ENCODE peak calls at places on chromosomes 4 and X, in four cellular contexts. M is tibial nerve, K is foreskin fibroblast, R is progenitor cell of endocrine pancreas. E is an unnamed sample.

GRCh38 chr4:73922766-73923630 is 53.8 kb downstream of the CXCL1 start:
- DNase-seq in R (no peak), K (peak), M (no peak), E (no peak)

GRCh38 chr4:134027931-134028330 is 173.7 kb downstream of the PABPC4L start:
- DNase-seq in K (peak), M (no peak), R (no peak), E (no peak)

GRCh38 chr4:54940996-54941395 is 184.4 kb downstream of the KDR start:
- DNase-seq in K (no peak), M (no peak), R (no peak), E (no peak)

GRCh38 chr4:149914521-149915115 is 99.0 kb upstream of the IQCM start:
- DNase-seq in K (peak), M (peak), R (peak), E (no peak)

GRCh38 chrX:85326234-85327059 is 53.0 kb downstream of the POF1B start:
- DNase-seq in R (no peak), K (no peak), M (no peak), E (no peak)

GRCh38 chr4:6074723-6075122 is 56.5 kb upstream of the C4orf50 start:
- DNase-seq in K (no peak), M (no peak), R (no peak), E (no peak)

GRCh38 chr4:73865697-73866096 is 3.5 kb upstream of the CXCL1 start:
- DNase-seq in M (no peak), K (no peak), R (no peak), E (no peak)

GRCh38 chr4:53532521-53532920 is 58.8 kb downstream of the LNX1 start:
- DNase-seq in M (no peak), K (no peak), R (no peak), E (no peak)

GRCh38 chrX:46262299-46262698 is 282.9 kb downstream of the ZNF674 start:
- DNase-seq in M (no peak), R (no peak), K (no peak), E (no peak)

DNA sequence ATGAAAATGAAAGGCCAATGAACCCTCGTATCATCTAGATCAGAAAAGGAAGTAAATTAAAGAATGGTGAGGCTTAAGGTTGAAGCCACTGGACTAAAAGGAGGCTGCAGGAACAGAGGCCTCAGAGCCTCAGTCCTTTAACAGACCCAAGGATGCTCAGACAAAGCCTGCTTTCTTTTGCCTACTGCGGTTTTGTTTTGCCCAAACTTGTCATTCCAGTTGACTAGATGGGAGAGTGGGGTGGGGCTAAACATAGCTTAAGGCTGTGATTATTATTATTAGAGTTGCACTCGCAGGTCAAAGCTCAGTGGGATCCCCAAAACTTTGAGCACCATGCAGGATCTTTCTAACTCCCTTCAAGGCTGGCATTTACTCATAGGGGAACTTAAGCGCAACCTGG is 163.9 kb downstream of the RBM46 start:
- DNase-seq in M (no peak), R (no peak), K (no peak), E (no peak)
- TF ChIP-seq CTCF in M (no peak), R (no peak), K (no peak), E (no peak)

GRCh38 chrX:16212436-16212835 is 45.2 kb downstream of the MAGEB17 start:
- DNase-seq in R (no peak), M (no peak), K (no peak), E (no peak)
- TF ChIP-seq CTCF in R (peak), M (no peak), K (peak), E (no peak)

DNA sequence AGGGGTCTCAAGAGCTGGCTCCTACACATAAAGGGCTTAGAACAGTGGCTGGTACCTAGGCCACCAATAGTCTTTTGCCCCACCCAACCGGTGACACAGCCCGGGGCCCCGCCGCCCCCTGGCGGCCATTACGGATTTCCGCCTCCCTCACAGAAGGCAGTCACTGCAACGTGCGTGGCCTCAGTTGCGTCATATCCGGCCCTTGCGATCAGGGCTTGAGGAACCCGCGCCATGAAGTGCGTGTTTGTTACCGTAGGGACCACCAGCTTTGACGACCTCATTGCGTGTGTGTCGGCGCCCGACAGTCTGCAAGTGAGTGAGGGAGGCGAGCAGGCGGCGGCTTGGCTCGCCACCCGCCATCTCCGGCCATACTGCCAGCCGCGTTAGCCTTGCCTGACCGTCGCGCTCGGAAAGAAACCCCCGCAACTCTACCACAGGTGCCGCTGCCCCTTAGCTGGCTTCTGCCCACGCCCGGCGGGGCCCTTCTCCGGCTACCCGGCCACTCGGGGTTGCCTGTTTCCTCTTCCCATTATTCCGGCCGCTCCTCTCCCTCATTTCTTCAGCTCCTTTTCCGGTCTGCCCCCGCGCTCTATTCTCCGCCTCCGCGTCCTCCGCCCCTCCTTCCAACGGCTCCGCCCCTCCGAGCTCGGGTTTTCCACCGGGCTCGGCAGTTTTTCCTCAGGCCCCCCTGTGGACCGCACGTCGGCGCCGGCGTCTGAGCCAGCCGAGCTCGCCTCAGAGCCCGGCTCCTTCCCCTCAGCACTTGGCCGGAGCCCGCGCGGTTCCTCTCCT is at the start of gene ALG13:
- DNase-seq in K (peak), M (peak), R (peak), E (peak)
- TF ChIP-seq CTCF in K (peak), M (peak), R (peak), E (peak)

GRCh38 chrX:118736394-118737010 is 9.1 kb downstream of the IL13RA1 start:
- DNase-seq in M (no peak), R (no peak), K (no peak), E (no peak)

GRCh38 chrX:118730500-118731247 is 3.3 kb downstream of the IL13RA1 start:
- DNase-seq in M (no peak), R (no peak), K (peak), E (no peak)

GRCh38 chrX:118740276-118740889 is 13.0 kb downstream of the IL13RA1 start:
- DNase-seq in K (no peak), M (no peak), R (no peak), E (no peak)

GRCh38 chrX:118739577-118739976 is 12.2 kb downstream of the IL13RA1 start:
- DNase-seq in K (no peak), R (no peak), M (no peak), E (no peak)

DNA sequence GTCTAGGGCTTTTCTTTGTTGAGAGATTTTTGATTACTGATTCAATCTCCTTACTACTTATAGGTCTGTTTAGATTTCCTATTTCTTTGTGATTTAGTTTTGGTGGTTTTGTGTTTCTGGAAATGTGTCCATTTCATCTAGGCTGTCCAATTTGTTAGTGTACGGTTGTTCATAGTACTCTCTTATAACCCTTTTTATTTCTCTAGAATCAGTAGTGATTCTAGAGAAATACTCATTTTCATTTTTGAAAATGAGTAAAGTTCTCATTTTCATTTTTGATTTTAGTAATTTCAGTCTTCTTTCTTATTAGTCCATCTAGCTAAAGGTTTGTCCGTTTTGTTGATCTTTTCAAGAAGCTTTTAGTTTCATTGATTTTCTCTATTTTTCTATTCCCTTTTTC is 7.5 kb downstream of the IL13RA1 start:
- DNase-seq in R (no peak), K (no peak), M (no peak), E (no peak)
- TF ChIP-seq CTCF in R (no peak), K (no peak), M (no peak), E (no peak)

GRCh38 chr4:101471201-101471600 is 123.9 kb upstream of the PPP3CA start:
- DNase-seq in K (no peak), M (no peak), R (no peak), E (no peak)

DNA sequence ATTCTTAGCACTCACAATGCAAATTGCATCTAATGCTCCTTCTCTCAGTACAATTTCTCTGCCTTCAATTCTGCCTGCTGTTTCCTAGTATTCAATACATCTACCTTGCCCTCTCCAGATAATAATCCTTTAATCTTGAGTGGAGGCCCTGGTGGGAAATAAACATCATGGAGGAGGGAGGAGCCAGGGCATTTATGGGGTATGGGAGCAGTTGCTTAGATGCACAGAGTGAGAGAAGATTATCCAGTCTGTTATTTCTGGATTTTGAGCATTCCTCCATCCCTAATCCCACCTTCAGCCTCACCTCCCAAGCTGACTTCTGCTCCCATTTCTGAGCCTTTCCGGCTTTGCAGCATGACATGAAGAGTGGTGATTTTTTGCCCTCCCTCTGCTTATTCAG is 127.9 kb upstream of the PPP3CA start:
- DNase-seq in K (no peak), M (no peak), R (no peak), E (no peak)
- TF ChIP-seq CTCF in K (no peak), M (no peak), R (no peak), E (no peak)

DNA sequence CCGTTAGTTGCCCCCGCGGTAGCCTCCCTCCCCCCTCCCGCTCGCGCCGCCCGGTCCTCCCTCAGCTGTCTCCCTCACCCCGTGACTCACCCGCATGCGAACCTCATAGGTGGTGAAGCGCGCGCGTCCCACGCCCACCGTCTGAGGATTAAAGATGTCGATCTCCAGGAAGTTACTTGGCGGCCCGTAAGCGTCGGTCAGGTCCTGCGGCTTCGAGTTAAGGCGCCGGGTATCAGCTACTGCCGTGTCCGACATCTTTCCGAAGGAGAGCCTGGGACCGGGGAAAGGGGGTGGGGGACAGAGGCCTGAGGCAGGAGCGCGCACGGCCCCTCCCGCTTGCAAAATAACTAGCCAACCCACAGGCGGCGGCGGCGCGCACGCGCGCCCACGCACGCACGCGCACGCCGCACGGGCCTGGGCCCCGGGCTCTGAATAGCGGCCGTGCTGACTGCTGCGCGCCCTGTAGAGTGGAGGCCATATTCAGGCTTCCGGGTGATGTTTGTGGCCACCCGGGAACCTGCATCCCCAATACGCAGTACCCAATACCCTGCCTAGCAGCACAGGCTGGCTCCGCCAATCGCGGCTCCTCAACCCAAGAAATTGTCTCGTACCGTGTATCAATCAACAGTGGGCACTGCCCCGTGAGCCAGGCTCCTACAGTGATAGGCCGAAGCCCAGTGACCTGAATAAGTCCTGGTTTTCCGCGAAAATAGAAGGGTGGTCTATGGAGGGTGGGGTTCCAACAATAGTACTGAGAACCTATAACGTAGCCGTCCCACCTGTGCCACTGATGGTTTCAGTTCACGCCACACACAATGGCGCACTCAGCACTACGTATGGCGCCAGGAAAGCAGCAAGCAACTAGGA is at the start of gene SNX12:
- DNase-seq in K (peak), M (peak), R (peak), E (peak)
- TF ChIP-seq CTCF in K (no peak), M (no peak), R (no peak), E (peak)

DNA sequence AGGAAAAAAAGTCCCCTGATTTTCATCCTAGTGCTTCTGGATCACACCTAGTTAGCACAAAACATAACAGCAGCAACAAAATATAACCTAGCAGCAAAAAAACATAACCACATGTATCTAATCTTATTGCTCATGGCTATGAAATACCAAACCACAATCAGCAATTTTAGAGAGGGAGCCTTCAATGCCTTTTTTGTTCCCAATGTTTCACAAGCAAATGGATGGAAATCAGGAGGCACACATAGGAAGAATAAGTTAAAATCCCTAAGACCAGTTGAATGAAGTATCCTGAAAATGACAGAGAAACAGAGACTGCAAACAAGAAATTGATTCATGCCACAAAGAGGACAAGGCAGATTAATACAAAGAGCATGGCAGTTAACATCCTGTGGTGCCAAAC is 361.6 kb downstream of the GPM6A start:
- DNase-seq in R (no peak), K (no peak), M (no peak), E (no peak)
- TF ChIP-seq CTCF in R (no peak), K (no peak), M (no peak), E (no peak)